ENCODE peak calls at places on chromosomes 2 and 18, in five cellular contexts. K is EL, F is kidney glomerular epithelial cell, V is MV-4-11, P is NCI-H748 treated with DMSO at 0.1 percent for 48 hours. E is an unnamed sample.
A peak's percentile ranks its signal among the peaks of the same experiment; 100 is the strongest.

GRCh38 chr2:172965433-172965832 is 110.2 kb upstream of the MAP3K20 start:
- DNase-seq in K (no peak), F (no peak), V (no peak), P (no peak), E (no peak)

GRCh38 chr2:58633576-58634365 is 392.6 kb upstream of the FANCL start:
- DNase-seq in K (peak; percentile 77), F (peak; percentile 76), V (no peak), P (no peak), E (no peak)

GRCh38 chr2:74327627-74328026 is 15.6 kb downstream of the SLC4A5 start:
- DNase-seq in K (no peak), F (no peak), V (no peak), P (no peak), E (no peak)

GRCh38 chr2:113202305-113203216 is 28.8 kb downstream of the PSD4 start:
- DNase-seq in K (no peak), F (peak; percentile 93), V (no peak), P (no peak), E (peak; percentile 27)

GRCh38 chr2:9178905-9179571 is 27.6 kb upstream of the ASAP2 start:
- DNase-seq in K (peak; percentile 69), F (peak; percentile 85), V (no peak), P (peak; percentile 85), E (no peak)

GRCh38 chr18:23673725-23674124 is 11.0 kb upstream of the ANKRD29 start:
- DNase-seq in K (no peak), F (no peak), V (no peak), P (no peak), E (no peak)

GRCh38 chr2:196459539-196459938 is 180.0 kb upstream of the CCDC150 start:
- DNase-seq in K (peak; percentile 46), F (peak; percentile 12), V (peak; percentile 17), P (no peak), E (peak; percentile 39)

GRCh38 chr2:4258563-4258962 is 555.2 kb downstream of the DCDC2C start:
- DNase-seq in K (no peak), F (peak; percentile 55), V (no peak), P (peak; percentile 71), E (no peak)

GRCh38 chr18:79121746-79122474 is 52.7 kb downstream of the ATP9B start:
- DNase-seq in K (no peak), F (no peak), V (peak; percentile 48), P (no peak), E (no peak)

GRCh38 chr2:11537951-11538350 is 4.1 kb downstream of the GREB1 start:
- DNase-seq in K (no peak), F (no peak), V (no peak), P (no peak), E (no peak)

GRCh38 chr2:206435738-206436137 is 7.6 kb upstream of the ADAM23 start:
- DNase-seq in K (no peak), F (no peak), V (no peak), P (no peak), E (no peak)

GRCh38 chr2:71000780-71001591 is 6.3 kb upstream of the TEX261 start:
- DNase-seq in K (peak; percentile 66), F (peak; percentile 43), V (peak; percentile 59), P (peak; percentile 4), E (peak; percentile 84)

GRCh38 chr2:101803945-101804696 is 106.6 kb downstream of the MAP4K4 start:
- DNase-seq in K (no peak), F (no peak), V (no peak), P (no peak), E (no peak)

GRCh38 chr2:31239842-31240198 is 5.9 kb downstream of the EHD3 start:
- DNase-seq in K (peak; percentile 71), F (no peak), V (no peak), P (no peak), E (no peak)

GRCh38 chr2:102166189-102166845 is 20.5 kb upstream of the IL1RL2 start:
- DNase-seq in K (peak; percentile 56), F (peak; percentile 68), V (no peak), P (peak; percentile 5), E (peak; percentile 19)

E was measured in NB4.